ENCODE peak calls at places on chromosomes 4 and X, in four cellular contexts. W is body of pancreas, O is endodermal cell, U is brain microvascular endothelial cell. L is an unnamed sample.

GRCh38 chrX:39907964-39908616 is 189.7 kb downstream of the BCOR start:
- DNase-seq in W (peak; percentile 51), O (peak; percentile 82), U (peak; percentile 90), L (peak; percentile 92)

GRCh38 chr4:45172636-45173035 is 446.3 kb upstream of the GNPDA2 start:
- DNase-seq in W (no peak), U (no peak), O (peak; percentile 76), L (no peak)

GRCh38 chr4:69999420-69999819 is 3.7 kb downstream of the STATH start:
- DNase-seq in W (no peak), O (no peak), U (no peak), L (no peak)

GRCh38 chrX:13581554-13581953 is 12.2 kb downstream of the EGFL6 start:
- DNase-seq in W (no peak), U (no peak), O (no peak), L (peak; percentile 10)

GRCh38 chr4:19700951-19701350 is 550.8 kb upstream of the SLIT2 start:
- DNase-seq in O (no peak), U (no peak), W (no peak), L (no peak)

GRCh38 chrX:21004835-21005234 is 369.4 kb upstream of the CNKSR2 start:
- DNase-seq in O (no peak), W (no peak), U (no peak), L (peak; percentile 7)

GRCh38 chr4:20253799-20254409 is 2.2 kb downstream of the SLIT2 start:
- DNase-seq in U (no peak), O (peak; percentile 76), W (no peak), L (peak; percentile 30)

GRCh38 chr4:107709916-107710315 is 10.1 kb downstream of the PAPSS1 start:
- DNase-seq in O (no peak), U (no peak), W (no peak), L (no peak)

GRCh38 chr4:73817341-73817740 is 19.1 kb upstream of the CXCL6 start:
- DNase-seq in U (no peak), W (no peak), O (no peak), L (no peak)

GRCh38 chr4:81304871-81305270 is 89.8 kb upstream of the PRKG2 start:
- DNase-seq in O (no peak), W (no peak), U (no peak), L (no peak)

GRCh38 chr4:99868126-99868596 is 26.1 kb downstream of the LAMTOR3 start:
- DNase-seq in U (peak; percentile 32), O (peak; percentile 51), W (no peak), L (peak; percentile 62)

GRCh38 chr4:89249716-89250361 is 57.8 kb downstream of the GPRIN3 start:
- DNase-seq in O (no peak), W (peak; percentile 34), U (no peak), L (no peak)

GRCh38 chr4:75584067-75584466 is 28.2 kb downstream of the ODAPH start:
- DNase-seq in U (no peak), O (no peak), W (no peak), L (no peak)

DNA sequence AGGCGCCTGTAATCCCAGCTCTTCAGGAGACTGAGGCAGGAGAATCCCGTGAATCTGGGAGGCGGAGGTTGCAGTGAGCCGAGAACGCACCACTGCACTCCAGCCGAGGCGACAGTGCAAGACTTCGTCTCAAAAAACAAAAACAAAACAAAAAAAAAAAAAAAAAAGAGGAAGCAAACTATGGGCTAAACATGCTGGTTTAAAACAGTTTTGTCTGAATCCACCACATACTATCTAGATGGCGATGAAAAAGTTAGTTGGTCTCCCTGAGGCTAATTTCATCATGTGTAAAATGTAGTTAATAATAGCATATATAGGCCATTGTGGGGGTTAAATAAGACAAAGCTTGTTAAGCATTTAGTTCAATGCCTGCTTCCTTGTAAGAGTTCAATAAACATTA is 451.1 kb downstream of the RPA4 start:
- DNase-seq in O (no peak), U (no peak), W (no peak), L (no peak)
- H3K4me3 ChIP-seq in O (no peak overlapping the region), U (no peak overlapping the region), W (no peak overlapping the region), L (no peak overlapping the region)

GRCh38 chrX:154046262-154046771 is 26.6 kb upstream of the IRAK1 start:
- DNase-seq in U (peak; percentile 84), O (no peak), W (no peak), L (peak; percentile 86)
- TF ChIP-seq CTCF in U (peak; percentile 45), O (no peak), W (no peak), L (peak; percentile 32)

GRCh38 chr4:80266267-80266901 is at the start of gene FGF5:
- DNase-seq in U (peak; percentile 90), W (no peak), O (peak; percentile 83), L (peak; percentile 65)

GRCh38 chr4:80270321-80270720 is 3.9 kb downstream of the FGF5 start:
- DNase-seq in W (no peak), U (no peak), O (no peak), L (no peak)

GRCh38 chr4:80266902-80267380 is 477 bp downstream of the FGF5 start:
- DNase-seq in U (peak; percentile 39), W (no peak), O (no peak), L (peak; percentile 44)

GRCh38 chr4:80268936-80269335 is 2.5 kb downstream of the FGF5 start:
- DNase-seq in O (no peak), U (no peak), W (no peak), L (no peak)

GRCh38 chr4:80268081-80268823 is 1.8 kb downstream of the FGF5 start:
- DNase-seq in O (peak; percentile 78), U (peak; percentile 28), W (no peak), L (peak; percentile 21)
- H3K4me3 ChIP-seq in O (peak overlapping the region; percentile 27), U (peak overlapping the region; percentile 95), W (no peak overlapping the region), L (peak overlapping the region; percentile 22)

DNA sequence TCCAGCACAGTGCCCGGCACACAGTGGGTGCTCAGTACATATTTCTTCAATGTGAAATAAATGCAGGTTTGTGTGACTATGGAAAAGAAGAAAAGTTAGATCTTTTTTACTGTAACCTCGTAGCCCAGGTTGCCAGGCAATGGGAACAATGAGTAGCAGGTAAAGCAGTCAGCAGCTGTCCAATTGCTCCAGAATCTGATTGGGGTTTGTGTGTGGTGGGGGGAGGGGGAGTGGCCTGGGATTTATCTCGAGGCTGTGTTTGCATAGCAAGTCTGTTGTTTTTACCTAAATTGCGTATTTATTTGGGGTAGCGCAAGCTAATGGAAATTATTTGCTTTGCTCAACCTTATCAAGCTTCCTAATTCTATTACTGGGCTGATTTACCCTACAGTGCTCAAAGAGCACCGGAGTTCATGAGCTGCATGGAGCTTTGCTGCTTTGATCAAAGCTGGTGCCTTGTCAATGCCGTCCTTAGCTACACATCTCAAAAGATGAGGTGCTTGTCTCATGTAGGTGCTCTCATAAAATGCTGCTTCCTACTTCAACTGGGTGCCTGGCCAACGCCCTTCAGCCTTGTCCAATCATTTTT is 145.0 kb upstream of the DGKK start:
- DNase-seq in W (peak; percentile 19), O (peak; percentile 55), U (no peak), L (no peak)
- TF ChIP-seq CTCF in W (no peak), O (no peak), U (no peak), L (no peak)